ENCODE peak calls at places on chromosomes 1 and 21, in four cellular contexts. O is fibroblast of pulmonary artery, Q is lower leg skin, F is ovary. D is an unnamed sample.

GRCh38 chr1:200410566-200410878 is 686 bp upstream of the ZNF281 start:
- DNase-seq in F (no peak), O (no peak), Q (no peak), D (no peak)

GRCh38 chr1:2375246-2375922 is 16.0 kb downstream of the MORN1 start:
- DNase-seq in O (no peak), F (peak), Q (peak), D (no peak)

GRCh38 chr1:200838676-200839445 is 33.9 kb upstream of the GPR25 start:
- DNase-seq in O (peak), Q (no peak), F (no peak), D (no peak)

GRCh38 chr1:21311016-21311415 is 20.8 kb upstream of the ECE1 start:
- DNase-seq in Q (no peak), O (no peak), F (no peak), D (no peak)

GRCh38 chr1:94543003-94543402 is 1.4 kb upstream of the F3 start:
- DNase-seq in O (no peak), Q (no peak), F (no peak), D (no peak)

GRCh38 chr1:215517441-215517891 is 49.6 kb upstream of the KCTD3 start:
- DNase-seq in F (no peak), Q (no peak), O (peak), D (no peak)

GRCh38 chr1:203268901-203269653 is 36.2 kb upstream of the BTG2 start:
- DNase-seq in O (peak), Q (peak), F (no peak), D (no peak)

GRCh38 chr1:23741609-23742008 is 1.7 kb upstream of the ELOA start:
- DNase-seq in F (no peak), O (no peak), Q (peak), D (no peak)

GRCh38 chr1:59046730-59047157 is 250.2 kb upstream of the FGGY start:
- DNase-seq in Q (no peak), O (no peak), F (no peak), D (no peak)

GRCh38 chr1:159469921-159470595 is 30.5 kb downstream of the OR10J1 start:
- DNase-seq in O (peak), Q (no peak), F (no peak), D (no peak)

GRCh38 chr1:60959701-60960100 is 122.7 kb upstream of the NFIA start:
- DNase-seq in O (no peak), F (no peak), Q (no peak), D (no peak)

GRCh38 chr1:246583448-246584185 is 17.4 kb downstream of the CNST start:
- DNase-seq in Q (no peak), F (no peak), O (peak), D (no peak)

GRCh38 chr1:2968471-2968881 is 52.8 kb upstream of the ACTRT2 start:
- DNase-seq in F (no peak), Q (no peak), O (no peak), D (no peak)

GRCh38 chr21:45128613-45129226 is 54.3 kb downstream of the ADARB1 start:
- DNase-seq in F (peak), O (peak), Q (peak), D (peak)

GRCh38 chr1:9242338-9242969 is 7.9 kb downstream of the H6PD start:
- DNase-seq in O (peak), F (peak), Q (peak), D (peak)

GRCh38 chr1:34268311-34269042 is 91.8 kb downstream of the C1orf94 start:
- DNase-seq in Q (no peak), F (no peak), O (no peak), D (no peak)

GRCh38 chr1:6083385-6083784 is 37.7 kb downstream of the KCNAB2 start:
- DNase-seq in Q (no peak), F (no peak), O (no peak), D (no peak)

GRCh38 chr1:231639819-231640218 is 13.2 kb downstream of the DISC1 start:
- DNase-seq in Q (no peak), O (no peak), F (no peak), D (no peak)

GRCh38 chr21:38679531-38679930 is 126.2 kb upstream of the ETS2 start:
- DNase-seq in O (peak), F (no peak), Q (no peak), D (no peak)

GRCh38 chr1:86712088-86712860 is 7.9 kb downstream of the SH3GLB1 start:
- DNase-seq in F (no peak), Q (no peak), O (no peak), D (no peak)

GRCh38 chr1:17984510-17985085 is 123.0 kb upstream of the IGSF21 start:
- DNase-seq in F (no peak), O (peak), Q (no peak), D (no peak)

GRCh38 chr1:224333939-224334701 is 4.1 kb upstream of the NVL start:
- DNase-seq in Q (no peak), F (no peak), O (no peak), D (no peak)

GRCh38 chr1:155002479-155003226 is at the start of gene ZBTB7B:
- DNase-seq in Q (peak), O (no peak), F (peak), D (no peak)

GRCh38 chr1:89823679-89824292 is 3.0 kb downstream of the LRRC8D start:
- DNase-seq in O (no peak), F (no peak), Q (no peak), D (no peak)

GRCh38 chr1:203408485-203409229 is 57.7 kb upstream of the FMOD start:
- DNase-seq in F (peak), O (peak), Q (peak), D (peak)

GRCh38 chr1:234748066-234748465 is 138.1 kb upstream of the IRF2BP2 start:
- DNase-seq in O (no peak), Q (no peak), F (no peak), D (no peak)

GRCh38 chr1:24773618-24774017 is 28.4 kb downstream of the CLIC4 start:
- DNase-seq in O (no peak), Q (no peak), F (no peak), D (no peak)

GRCh38 chr1:226644541-226645176 is 94.4 kb downstream of the ITPKB start:
- DNase-seq in F (peak), Q (peak), O (no peak), D (no peak)

GRCh38 chr21:38377165-38378093 is 120.6 kb downstream of the KCNJ15 start:
- DNase-seq in O (no peak), F (no peak), Q (no peak), D (no peak)

GRCh38 chr21:29376556-29376955 is 77.8 kb downstream of the BACH1 start:
- DNase-seq in Q (no peak), F (peak), O (peak), D (no peak)
- TF ChIP-seq CTCF in Q (no peak), F (no peak), O (peak), D (no peak)

GRCh38 chr1:174218983-174219382 is 59.7 kb downstream of the RABGAP1L start:
- DNase-seq in F (no peak), O (no peak), Q (no peak), D (no peak)
- H3K4me3 ChIP-seq in F (no peak), O (no peak), Q (no peak), D (no peak)

GRCh38 chr1:208083715-208084085 is 160.5 kb downstream of the PLXNA2 start:
- DNase-seq in Q (no peak), O (no peak), F (no peak), D (no peak)

GRCh38 chr1:208084220-208084619 is 160.0 kb downstream of the PLXNA2 start:
- DNase-seq in O (no peak), F (no peak), Q (no peak), D (no peak)

GRCh38 chr1:208083016-208083714 is 161.0 kb downstream of the PLXNA2 start:
- DNase-seq in F (no peak), Q (no peak), O (no peak), D (no peak)

GRCh38 chr1:208080396-208081276 is 163.5 kb downstream of the PLXNA2 start:
- DNase-seq in F (no peak), O (no peak), Q (no peak), D (no peak)

DNA sequence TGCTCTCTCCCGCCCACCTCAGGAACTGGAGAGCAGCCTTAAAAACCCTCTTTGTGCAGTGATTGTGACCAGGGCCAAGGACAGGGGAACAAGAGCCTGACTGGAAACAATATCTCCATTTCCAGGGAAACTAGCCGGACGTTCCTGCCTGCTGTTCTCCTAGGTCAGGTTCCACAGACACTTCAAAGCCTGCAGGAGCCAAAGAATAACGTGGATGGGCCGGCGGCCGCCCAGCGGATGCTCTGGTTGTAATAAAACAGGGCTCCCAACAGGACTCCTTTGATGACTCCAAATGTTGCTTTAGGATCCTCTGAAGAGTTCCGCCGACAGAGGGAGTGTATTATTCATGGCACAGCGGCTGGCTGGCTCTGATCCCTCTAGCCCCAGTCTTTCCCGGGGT is 162.2 kb downstream of the PLXNA2 start:
- DNase-seq in O (no peak), Q (no peak), F (peak), D (no peak)
- TF ChIP-seq CTCF in O (no peak), Q (no peak), F (peak), D (no peak)

GRCh38 chr1:79005945-79006344 is 585 bp downstream of the ADGRL4 start:
- DNase-seq in Q (no peak), O (peak), F (no peak), D (no peak)

GRCh38 chr1:79004916-79005315 is 1.6 kb downstream of the ADGRL4 start:
- DNase-seq in F (no peak), Q (no peak), O (peak), D (no peak)

GRCh38 chr1:79010589-79010988 is 4.1 kb upstream of the ADGRL4 start:
- DNase-seq in O (no peak), F (no peak), Q (no peak), D (no peak)

GRCh38 chr1:79012500-79012899 is 6.0 kb upstream of the ADGRL4 start:
- DNase-seq in O (no peak), Q (no peak), F (no peak), D (no peak)

GRCh38 chr1:79006564-79006963 is at the start of gene ADGRL4:
- DNase-seq in F (peak), O (peak), Q (peak), D (no peak)
- H3K4me3 ChIP-seq in F (no peak), O (peak), Q (no peak), D (peak)

GRCh38 chr21:26842976-26843911 is 2.0 kb downstream of the ADAMTS1 start:
- DNase-seq in Q (peak), O (peak), F (peak), D (peak)
- TF ChIP-seq CTCF in Q (no peak), O (peak), F (peak), D (no peak)

GRCh38 chr1:15756143-15757015 is 2.2 kb upstream of the FBLIM1 start:
- DNase-seq in F (no peak), O (no peak), Q (peak), D (peak)

GRCh38 chr1:15757575-15758401 is 807 bp upstream of the FBLIM1 start:
- DNase-seq in Q (peak), O (peak), F (no peak), D (peak)

GRCh38 chr1:15755643-15756040 is 3.0 kb upstream of the FBLIM1 start:
- DNase-seq in O (no peak), F (no peak), Q (peak), D (no peak)

GRCh38 chr1:15758537-15758936 is at the start of gene FBLIM1:
- DNase-seq in O (peak), F (peak), Q (peak), D (no peak)

GRCh38 chr1:15757016-15757543 is 1.5 kb upstream of the FBLIM1 start:
- DNase-seq in F (no peak), O (no peak), Q (no peak), D (peak)
- H3K4me3 ChIP-seq in F (no peak), O (no peak), Q (no peak), D (peak)

DNA sequence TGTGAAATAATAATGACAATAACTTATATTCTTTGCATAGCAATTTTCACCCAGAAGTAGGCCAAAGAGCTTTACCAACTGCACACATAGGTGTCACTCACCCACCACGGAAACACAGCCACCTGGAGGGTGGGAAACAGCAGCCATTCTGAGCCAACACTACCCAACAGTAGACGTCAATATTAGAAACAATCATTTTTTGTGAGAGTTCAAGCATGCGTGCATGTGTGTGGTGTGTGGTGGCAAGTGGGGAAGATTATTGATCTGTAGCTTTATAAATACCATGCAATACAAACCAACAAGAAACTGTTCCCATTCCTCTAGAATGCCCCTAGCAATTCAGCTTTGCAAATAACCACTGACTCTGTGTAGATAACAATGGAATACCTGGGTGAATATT is 19.1 kb downstream of the PROX1 start:
- DNase-seq in F (no peak), Q (no peak), O (no peak), D (no peak)
- TF ChIP-seq CTCF in F (no peak), Q (no peak), O (no peak), D (no peak)

GRCh38 chr1:27660300-27660837 is 11.6 kb downstream of the IFI6 start:
- DNase-seq in F (no peak), Q (no peak), O (no peak), D (no peak)

GRCh38 chr1:27656157-27656893 is 15.7 kb downstream of the IFI6 start:
- DNase-seq in Q (peak), F (no peak), O (peak), D (no peak)

GRCh38 chr1:27658951-27659496 is 13.0 kb downstream of the IFI6 start:
- DNase-seq in Q (no peak), F (no peak), O (peak), D (no peak)

GRCh38 chr1:27661412-27662075 is 10.4 kb downstream of the IFI6 start:
- DNase-seq in Q (no peak), O (no peak), F (no peak), D (no peak)

GRCh38 chr1:27659497-27660299 is 12.3 kb downstream of the IFI6 start:
- DNase-seq in O (peak), Q (peak), F (peak), D (peak)
- H3K4me3 ChIP-seq in O (peak), Q (no peak), F (peak), D (peak)

GRCh38 chr1:163258181-163258580 is 55.5 kb upstream of the RGS5 start:
- DNase-seq in F (no peak), O (peak), Q (no peak), D (no peak)
- TF ChIP-seq CTCF in F (no peak), O (no peak), Q (no peak), D (no peak)

GRCh38 chr1:26058052-26058595 is 9.3 kb downstream of the TRIM63 start:
- DNase-seq in O (no peak), Q (no peak), F (no peak), D (no peak)

GRCh38 chr1:26059906-26060305 is 7.5 kb downstream of the TRIM63 start:
- DNase-seq in Q (no peak), F (no peak), O (no peak), D (no peak)

GRCh38 chr1:26064591-26064990 is 2.8 kb downstream of the TRIM63 start:
- DNase-seq in Q (no peak), F (no peak), O (no peak), D (no peak)

GRCh38 chr1:26057189-26057588 is 10.2 kb downstream of the TRIM63 start:
- DNase-seq in F (no peak), Q (no peak), O (no peak), D (no peak)

DNA sequence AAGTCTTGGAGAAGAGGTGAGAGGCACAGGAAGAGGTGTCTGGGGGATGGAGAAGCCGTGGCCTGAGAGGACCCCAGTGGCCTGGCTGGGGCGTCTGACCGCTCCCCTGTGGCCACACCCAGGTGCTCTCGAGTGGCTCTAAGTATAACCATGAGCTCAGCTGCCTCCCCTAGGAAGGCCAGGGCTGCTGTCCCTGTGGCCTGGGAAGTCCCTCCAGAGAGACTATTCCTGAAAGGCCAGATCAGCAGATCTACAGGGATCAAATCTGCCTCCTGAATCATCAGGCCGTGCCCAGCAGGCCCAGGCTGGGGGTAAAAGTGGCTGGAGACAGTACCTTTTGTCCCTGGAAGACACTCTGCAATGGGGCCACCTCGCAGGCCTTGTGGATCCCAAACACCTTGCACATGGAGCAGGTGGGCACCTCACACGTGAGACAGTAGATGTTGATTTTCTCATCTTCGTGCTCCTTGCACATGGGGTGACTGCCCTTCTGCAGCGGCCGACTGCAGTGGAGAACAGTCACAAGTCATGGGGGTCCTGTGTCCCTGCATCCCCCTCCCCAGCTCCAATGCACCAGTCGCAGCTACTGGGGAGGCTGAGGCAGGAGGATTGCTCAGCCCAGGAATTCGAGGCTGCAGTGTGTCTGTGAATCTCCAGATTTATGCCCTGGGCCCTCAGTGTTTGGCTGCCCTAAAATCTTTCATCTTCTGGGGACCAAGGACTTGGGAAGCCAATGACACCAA is 6.4 kb downstream of the TRIM63 start:
- DNase-seq in F (no peak), Q (no peak), O (no peak), D (no peak)
- H3K4me3 ChIP-seq in F (no peak), Q (no peak), O (no peak), D (no peak)

D was measured in coronary artery.